ENCODE peak calls at places on chromosome 11, in five cellular contexts. G is activated CD4-positive, alpha-beta memory T cell treated with anti-CD3 and anti-CD28 coated beads for 36 hours; N is activated CD8-positive, alpha-beta memory T cell treated with anti-CD3 and anti-CD28 coated beads, Interleukin-2, amount 50 U/mL, for 4 hours; I is GM04504; R is midbrain. U is an unnamed sample.

GRCh38 chr11:64687204-64687603 is 35.8 kb downstream of the NRXN2 start:
- DNase-seq in N (no peak), I (no peak), R (peak; percentile 97), G (no peak), U (no peak)

GRCh38 chr11:69241075-69241740 is 52.7 kb upstream of the MYEOV start:
- DNase-seq in N (no peak), I (no peak), G (no peak), R (no peak), U (no peak)

GRCh38 chr11:109939176-109939810 is 153.9 kb upstream of the ZC3H12C start:
- DNase-seq in N (no peak), R (peak; percentile 62), I (peak; percentile 67), G (no peak), U (no peak)

GRCh38 chr11:24588075-24588474 is 91.2 kb downstream of the LUZP2 start:
- DNase-seq in R (no peak), I (no peak), N (no peak), G (no peak), U (no peak)

GRCh38 chr11:105229257-105229656 is 89.7 kb upstream of the CARD18 start:
- DNase-seq in R (no peak), G (no peak), N (no peak), I (peak; percentile 56), U (no peak)

GRCh38 chr11:73931039-73931645 is 19.7 kb upstream of the DNAJB13 start:
- DNase-seq in R (peak; percentile 74), I (peak; percentile 51), G (peak; percentile 13), N (no peak), U (no peak)

GRCh38 chr11:1690167-1691026 is 6.6 kb upstream of the KRTAP5-6 start:
- DNase-seq in N (no peak), R (no peak), G (no peak), I (no peak), U (no peak)

GRCh38 chr11:84430661-84431060 is 1144.5 kb upstream of the CCDC90B start:
- DNase-seq in R (no peak), N (no peak), I (no peak), G (no peak), U (no peak)

GRCh38 chr11:87740968-87741367 is 434.3 kb downstream of the RAB38 start:
- DNase-seq in R (no peak), I (no peak), N (no peak), G (no peak), U (no peak)

GRCh38 chr11:113817162-113817561 is 37.6 kb downstream of the CLDN25 start:
- DNase-seq in G (no peak), N (no peak), I (no peak), R (no peak), U (no peak)

GRCh38 chr11:44313701-44314489 is 4.0 kb upstream of the ALX4 start:
- DNase-seq in R (no peak), G (no peak), N (no peak), I (no peak), U (no peak)

GRCh38 chr11:8671651-8672062 is 10.8 kb downstream of the TRIM66 start:
- DNase-seq in R (peak; percentile 56), G (no peak), N (no peak), I (no peak), U (no peak)

GRCh38 chr11:2271327-2272240 is 1.2 kb upstream of the ASCL2 start:
- DNase-seq in N (no peak), I (no peak), R (no peak), G (no peak), U (peak; percentile 6)

GRCh38 chr11:133078012-133078411 is 454.3 kb downstream of the OPCML start:
- DNase-seq in G (no peak), I (no peak), N (no peak), R (no peak), U (no peak)

U was measured in activated T-helper 2 cell treated with anti-CD3 and anti-CD28 coated beads, Interferon-gamma antibody, Interleukin-2, Interleukin-4, amounts not matched to agents 10 μg/mL and 5 μg/mL and 100 μg/mL, durations not matched to agents 14 hours and 24 hours and 36 hours.